ENCODE peak calls at places on chromosomes 2 and 18, in seven cellular contexts. One of them, this sample, is unnamed.
A peak's percentile ranks its signal among the peaks of the same experiment; 100 is the strongest.

GRCh38 chr2:46091004-46091403 is 206.2 kb upstream of the EPAS1 start:
- DNase-seq in stomach: no peak
- DNase-seq in activated T-helper 1 cell treated with anti-CD3 and anti-CD28 coated beads, Interleukin-12 subunit alpha, Interleukin-12 subunit beta, Interleukin-2, Interleukin-4 antibody, amounts not matched to agents 30 ng/mL and 10 ng/mL and 1 ng/mL, durations not matched to agents 14 hours and 24 hours and 36 hours: no peak
- DNase-seq in activated CD8-positive, alpha-beta memory T cell treated with anti-CD3 and anti-CD28 coated beads for 48 hours: no peak
- DNase-seq in fibroblast of lung: no peak
- DNase-seq in activated CD4-positive, alpha-beta T cell treated with anti-CD3 and anti-CD28 coated beads for 4 hours: no peak
- DNase-seq in NCI-H774: no peak
- DNase-seq in this sample: no peak

GRCh38 chr2:39508243-39508642 is 71.2 kb upstream of the MAP4K3 start:
- DNase-seq in stomach: no peak
- DNase-seq in activated T-helper 1 cell treated with anti-CD3 and anti-CD28 coated beads, Interleukin-12 subunit alpha, Interleukin-12 subunit beta, Interleukin-2, Interleukin-4 antibody, amounts not matched to agents 30 ng/mL and 10 ng/mL and 1 ng/mL, durations not matched to agents 14 hours and 24 hours and 36 hours: no peak
- DNase-seq in activated CD8-positive, alpha-beta memory T cell treated with anti-CD3 and anti-CD28 coated beads for 48 hours: no peak
- DNase-seq in fibroblast of lung: peak; percentile 84
- DNase-seq in activated CD4-positive, alpha-beta T cell treated with anti-CD3 and anti-CD28 coated beads for 4 hours: no peak
- DNase-seq in NCI-H774: no peak
- DNase-seq in this sample: no peak

GRCh38 chr2:120522151-120522751 is 176.3 kb downstream of the INHBB start:
- DNase-seq in stomach: no peak
- DNase-seq in activated T-helper 1 cell treated with anti-CD3 and anti-CD28 coated beads, Interleukin-12 subunit alpha, Interleukin-12 subunit beta, Interleukin-2, Interleukin-4 antibody, amounts not matched to agents 30 ng/mL and 10 ng/mL and 1 ng/mL, durations not matched to agents 14 hours and 24 hours and 36 hours: no peak
- DNase-seq in activated CD8-positive, alpha-beta memory T cell treated with anti-CD3 and anti-CD28 coated beads for 48 hours: no peak
- DNase-seq in fibroblast of lung: peak; percentile 74
- DNase-seq in activated CD4-positive, alpha-beta T cell treated with anti-CD3 and anti-CD28 coated beads for 4 hours: no peak
- DNase-seq in NCI-H774: no peak
- DNase-seq in this sample: no peak

GRCh38 chr2:197786010-197786877 is 1.1 kb upstream of the BOLL start:
- DNase-seq in stomach: peak; percentile 56
- DNase-seq in activated T-helper 1 cell treated with anti-CD3 and anti-CD28 coated beads, Interleukin-12 subunit alpha, Interleukin-12 subunit beta, Interleukin-2, Interleukin-4 antibody, amounts not matched to agents 30 ng/mL and 10 ng/mL and 1 ng/mL, durations not matched to agents 14 hours and 24 hours and 36 hours: peak; percentile 52
- DNase-seq in activated CD8-positive, alpha-beta memory T cell treated with anti-CD3 and anti-CD28 coated beads for 48 hours: peak; percentile 51
- DNase-seq in fibroblast of lung: no peak
- DNase-seq in activated CD4-positive, alpha-beta T cell treated with anti-CD3 and anti-CD28 coated beads for 4 hours: peak; percentile 46
- DNase-seq in NCI-H774: no peak
- DNase-seq in this sample: no peak

GRCh38 chr2:41033127-41033526 is 581.2 kb upstream of the SLC8A1 start:
- DNase-seq in stomach: no peak
- DNase-seq in activated T-helper 1 cell treated with anti-CD3 and anti-CD28 coated beads, Interleukin-12 subunit alpha, Interleukin-12 subunit beta, Interleukin-2, Interleukin-4 antibody, amounts not matched to agents 30 ng/mL and 10 ng/mL and 1 ng/mL, durations not matched to agents 14 hours and 24 hours and 36 hours: no peak
- DNase-seq in activated CD8-positive, alpha-beta memory T cell treated with anti-CD3 and anti-CD28 coated beads for 48 hours: no peak
- DNase-seq in fibroblast of lung: no peak
- DNase-seq in activated CD4-positive, alpha-beta T cell treated with anti-CD3 and anti-CD28 coated beads for 4 hours: no peak
- DNase-seq in NCI-H774: no peak
- DNase-seq in this sample: no peak

GRCh38 chr2:231454361-231454791 is 9.9 kb downstream of the NCL start:
- DNase-seq in stomach: no peak
- DNase-seq in activated T-helper 1 cell treated with anti-CD3 and anti-CD28 coated beads, Interleukin-12 subunit alpha, Interleukin-12 subunit beta, Interleukin-2, Interleukin-4 antibody, amounts not matched to agents 30 ng/mL and 10 ng/mL and 1 ng/mL, durations not matched to agents 14 hours and 24 hours and 36 hours: no peak
- DNase-seq in activated CD8-positive, alpha-beta memory T cell treated with anti-CD3 and anti-CD28 coated beads for 48 hours: no peak
- DNase-seq in fibroblast of lung: no peak
- DNase-seq in activated CD4-positive, alpha-beta T cell treated with anti-CD3 and anti-CD28 coated beads for 4 hours: no peak
- DNase-seq in NCI-H774: no peak
- DNase-seq in this sample: no peak

GRCh38 chr2:17620280-17620679 is 79.8 kb downstream of the VSNL1 start:
- DNase-seq in stomach: no peak
- DNase-seq in activated T-helper 1 cell treated with anti-CD3 and anti-CD28 coated beads, Interleukin-12 subunit alpha, Interleukin-12 subunit beta, Interleukin-2, Interleukin-4 antibody, amounts not matched to agents 30 ng/mL and 10 ng/mL and 1 ng/mL, durations not matched to agents 14 hours and 24 hours and 36 hours: no peak
- DNase-seq in activated CD8-positive, alpha-beta memory T cell treated with anti-CD3 and anti-CD28 coated beads for 48 hours: no peak
- DNase-seq in fibroblast of lung: no peak
- DNase-seq in activated CD4-positive, alpha-beta T cell treated with anti-CD3 and anti-CD28 coated beads for 4 hours: no peak
- DNase-seq in NCI-H774: no peak
- DNase-seq in this sample: no peak

GRCh38 chr2:3001595-3002184 is 375.9 kb downstream of the EIPR1 start:
- DNase-seq in stomach: no peak
- DNase-seq in activated T-helper 1 cell treated with anti-CD3 and anti-CD28 coated beads, Interleukin-12 subunit alpha, Interleukin-12 subunit beta, Interleukin-2, Interleukin-4 antibody, amounts not matched to agents 30 ng/mL and 10 ng/mL and 1 ng/mL, durations not matched to agents 14 hours and 24 hours and 36 hours: no peak
- DNase-seq in activated CD8-positive, alpha-beta memory T cell treated with anti-CD3 and anti-CD28 coated beads for 48 hours: no peak
- DNase-seq in fibroblast of lung: no peak
- DNase-seq in activated CD4-positive, alpha-beta T cell treated with anti-CD3 and anti-CD28 coated beads for 4 hours: no peak
- DNase-seq in NCI-H774: no peak
- DNase-seq in this sample: peak; percentile 40

GRCh38 chr2:130152816-130153595 is 8.1 kb upstream of the CCDC74B start:
- DNase-seq in stomach: no peak
- DNase-seq in activated T-helper 1 cell treated with anti-CD3 and anti-CD28 coated beads, Interleukin-12 subunit alpha, Interleukin-12 subunit beta, Interleukin-2, Interleukin-4 antibody, amounts not matched to agents 30 ng/mL and 10 ng/mL and 1 ng/mL, durations not matched to agents 14 hours and 24 hours and 36 hours: no peak
- DNase-seq in activated CD8-positive, alpha-beta memory T cell treated with anti-CD3 and anti-CD28 coated beads for 48 hours: no peak
- DNase-seq in fibroblast of lung: no peak
- DNase-seq in activated CD4-positive, alpha-beta T cell treated with anti-CD3 and anti-CD28 coated beads for 4 hours: no peak
- DNase-seq in NCI-H774: no peak
- DNase-seq in this sample: no peak

GRCh38 chr2:9205963-9206948 is at the start of gene ASAP2:
- DNase-seq in stomach: peak; percentile 79
- DNase-seq in activated T-helper 1 cell treated with anti-CD3 and anti-CD28 coated beads, Interleukin-12 subunit alpha, Interleukin-12 subunit beta, Interleukin-2, Interleukin-4 antibody, amounts not matched to agents 30 ng/mL and 10 ng/mL and 1 ng/mL, durations not matched to agents 14 hours and 24 hours and 36 hours: peak; percentile 34
- DNase-seq in activated CD8-positive, alpha-beta memory T cell treated with anti-CD3 and anti-CD28 coated beads for 48 hours: peak; percentile 6
- DNase-seq in fibroblast of lung: peak; percentile 66
- DNase-seq in activated CD4-positive, alpha-beta T cell treated with anti-CD3 and anti-CD28 coated beads for 4 hours: peak; percentile 19
- DNase-seq in NCI-H774: peak; percentile 74
- DNase-seq in this sample: no peak

GRCh38 chr2:235553291-235553690 is 59.4 kb downstream of the AGAP1 start:
- DNase-seq in stomach: no peak
- DNase-seq in activated T-helper 1 cell treated with anti-CD3 and anti-CD28 coated beads, Interleukin-12 subunit alpha, Interleukin-12 subunit beta, Interleukin-2, Interleukin-4 antibody, amounts not matched to agents 30 ng/mL and 10 ng/mL and 1 ng/mL, durations not matched to agents 14 hours and 24 hours and 36 hours: no peak
- DNase-seq in activated CD8-positive, alpha-beta memory T cell treated with anti-CD3 and anti-CD28 coated beads for 48 hours: no peak
- DNase-seq in fibroblast of lung: no peak
- DNase-seq in activated CD4-positive, alpha-beta T cell treated with anti-CD3 and anti-CD28 coated beads for 4 hours: no peak
- DNase-seq in NCI-H774: no peak
- DNase-seq in this sample: no peak

GRCh38 chr2:112795720-112796119 is 11.4 kb upstream of the IL1A start:
- DNase-seq in stomach: no peak
- DNase-seq in activated T-helper 1 cell treated with anti-CD3 and anti-CD28 coated beads, Interleukin-12 subunit alpha, Interleukin-12 subunit beta, Interleukin-2, Interleukin-4 antibody, amounts not matched to agents 30 ng/mL and 10 ng/mL and 1 ng/mL, durations not matched to agents 14 hours and 24 hours and 36 hours: no peak
- DNase-seq in activated CD8-positive, alpha-beta memory T cell treated with anti-CD3 and anti-CD28 coated beads for 48 hours: no peak
- DNase-seq in fibroblast of lung: no peak
- DNase-seq in activated CD4-positive, alpha-beta T cell treated with anti-CD3 and anti-CD28 coated beads for 4 hours: no peak
- DNase-seq in NCI-H774: no peak
- DNase-seq in this sample: no peak

GRCh38 chr18:24488824-24489493 is 28.5 kb downstream of the HRH4 start:
- DNase-seq in stomach: no peak
- DNase-seq in activated T-helper 1 cell treated with anti-CD3 and anti-CD28 coated beads, Interleukin-12 subunit alpha, Interleukin-12 subunit beta, Interleukin-2, Interleukin-4 antibody, amounts not matched to agents 30 ng/mL and 10 ng/mL and 1 ng/mL, durations not matched to agents 14 hours and 24 hours and 36 hours: no peak
- DNase-seq in activated CD8-positive, alpha-beta memory T cell treated with anti-CD3 and anti-CD28 coated beads for 48 hours: no peak
- DNase-seq in fibroblast of lung: peak; percentile 55
- DNase-seq in activated CD4-positive, alpha-beta T cell treated with anti-CD3 and anti-CD28 coated beads for 4 hours: no peak
- DNase-seq in NCI-H774: peak; percentile 43
- DNase-seq in this sample: peak; percentile 58

GRCh38 chr2:64522843-64523428 is 1.2 kb upstream of the AFTPH start:
- DNase-seq in stomach: peak; percentile 69
- DNase-seq in activated T-helper 1 cell treated with anti-CD3 and anti-CD28 coated beads, Interleukin-12 subunit alpha, Interleukin-12 subunit beta, Interleukin-2, Interleukin-4 antibody, amounts not matched to agents 30 ng/mL and 10 ng/mL and 1 ng/mL, durations not matched to agents 14 hours and 24 hours and 36 hours: peak; percentile 62
- DNase-seq in activated CD8-positive, alpha-beta memory T cell treated with anti-CD3 and anti-CD28 coated beads for 48 hours: peak; percentile 13
- DNase-seq in fibroblast of lung: peak; percentile 91
- DNase-seq in activated CD4-positive, alpha-beta T cell treated with anti-CD3 and anti-CD28 coated beads for 4 hours: peak; percentile 74
- DNase-seq in NCI-H774: peak; percentile 50
- DNase-seq in this sample: peak; percentile 85

GRCh38 chr2:161913865-161914264 is 160.2 kb downstream of the DPP4 start:
- DNase-seq in stomach: no peak
- DNase-seq in activated T-helper 1 cell treated with anti-CD3 and anti-CD28 coated beads, Interleukin-12 subunit alpha, Interleukin-12 subunit beta, Interleukin-2, Interleukin-4 antibody, amounts not matched to agents 30 ng/mL and 10 ng/mL and 1 ng/mL, durations not matched to agents 14 hours and 24 hours and 36 hours: no peak
- DNase-seq in activated CD8-positive, alpha-beta memory T cell treated with anti-CD3 and anti-CD28 coated beads for 48 hours: no peak
- DNase-seq in fibroblast of lung: peak; percentile 46
- DNase-seq in activated CD4-positive, alpha-beta T cell treated with anti-CD3 and anti-CD28 coated beads for 4 hours: no peak
- DNase-seq in NCI-H774: no peak
- DNase-seq in this sample: peak; percentile 38

GRCh38 chr18:78986018-78986481 is 6.4 kb downstream of the SALL3 start:
- DNase-seq in stomach: no peak
- DNase-seq in activated T-helper 1 cell treated with anti-CD3 and anti-CD28 coated beads, Interleukin-12 subunit alpha, Interleukin-12 subunit beta, Interleukin-2, Interleukin-4 antibody, amounts not matched to agents 30 ng/mL and 10 ng/mL and 1 ng/mL, durations not matched to agents 14 hours and 24 hours and 36 hours: no peak
- DNase-seq in activated CD8-positive, alpha-beta memory T cell treated with anti-CD3 and anti-CD28 coated beads for 48 hours: no peak
- DNase-seq in fibroblast of lung: no peak
- DNase-seq in activated CD4-positive, alpha-beta T cell treated with anti-CD3 and anti-CD28 coated beads for 4 hours: no peak
- DNase-seq in NCI-H774: no peak
- DNase-seq in this sample: peak; percentile 83

GRCh38 chr2:166224197-166224596 is 96.4 kb upstream of the SCN1A start:
- DNase-seq in stomach: no peak
- DNase-seq in activated T-helper 1 cell treated with anti-CD3 and anti-CD28 coated beads, Interleukin-12 subunit alpha, Interleukin-12 subunit beta, Interleukin-2, Interleukin-4 antibody, amounts not matched to agents 30 ng/mL and 10 ng/mL and 1 ng/mL, durations not matched to agents 14 hours and 24 hours and 36 hours: no peak
- DNase-seq in activated CD8-positive, alpha-beta memory T cell treated with anti-CD3 and anti-CD28 coated beads for 48 hours: no peak
- DNase-seq in fibroblast of lung: no peak
- DNase-seq in activated CD4-positive, alpha-beta T cell treated with anti-CD3 and anti-CD28 coated beads for 4 hours: no peak
- DNase-seq in NCI-H774: no peak
- DNase-seq in this sample: no peak

GRCh38 chr2:155310589-155310988 is 612.1 kb downstream of the KCNJ3 start:
- DNase-seq in stomach: no peak
- DNase-seq in activated T-helper 1 cell treated with anti-CD3 and anti-CD28 coated beads, Interleukin-12 subunit alpha, Interleukin-12 subunit beta, Interleukin-2, Interleukin-4 antibody, amounts not matched to agents 30 ng/mL and 10 ng/mL and 1 ng/mL, durations not matched to agents 14 hours and 24 hours and 36 hours: no peak
- DNase-seq in activated CD8-positive, alpha-beta memory T cell treated with anti-CD3 and anti-CD28 coated beads for 48 hours: no peak
- DNase-seq in fibroblast of lung: peak; percentile 48
- DNase-seq in activated CD4-positive, alpha-beta T cell treated with anti-CD3 and anti-CD28 coated beads for 4 hours: no peak
- DNase-seq in NCI-H774: peak; percentile 39
- DNase-seq in this sample: peak; percentile 16

GRCh38 chr2:58890865-58891525 is 649.9 kb upstream of the FANCL start:
- DNase-seq in stomach: no peak
- DNase-seq in activated T-helper 1 cell treated with anti-CD3 and anti-CD28 coated beads, Interleukin-12 subunit alpha, Interleukin-12 subunit beta, Interleukin-2, Interleukin-4 antibody, amounts not matched to agents 30 ng/mL and 10 ng/mL and 1 ng/mL, durations not matched to agents 14 hours and 24 hours and 36 hours: no peak
- DNase-seq in activated CD8-positive, alpha-beta memory T cell treated with anti-CD3 and anti-CD28 coated beads for 48 hours: no peak
- DNase-seq in fibroblast of lung: no peak
- DNase-seq in activated CD4-positive, alpha-beta T cell treated with anti-CD3 and anti-CD28 coated beads for 4 hours: no peak
- DNase-seq in NCI-H774: no peak
- DNase-seq in this sample: no peak

GRCh38 chr2:51994123-51994788 is 962.3 kb upstream of the NRXN1 start:
- DNase-seq in stomach: no peak
- DNase-seq in activated T-helper 1 cell treated with anti-CD3 and anti-CD28 coated beads, Interleukin-12 subunit alpha, Interleukin-12 subunit beta, Interleukin-2, Interleukin-4 antibody, amounts not matched to agents 30 ng/mL and 10 ng/mL and 1 ng/mL, durations not matched to agents 14 hours and 24 hours and 36 hours: no peak
- DNase-seq in activated CD8-positive, alpha-beta memory T cell treated with anti-CD3 and anti-CD28 coated beads for 48 hours: no peak
- DNase-seq in fibroblast of lung: no peak
- DNase-seq in activated CD4-positive, alpha-beta T cell treated with anti-CD3 and anti-CD28 coated beads for 4 hours: no peak
- DNase-seq in NCI-H774: no peak
- DNase-seq in this sample: no peak

GRCh38 chr2:182361477-182361876 is 65.4 kb downstream of the PDE1A start:
- DNase-seq in stomach: no peak
- DNase-seq in activated T-helper 1 cell treated with anti-CD3 and anti-CD28 coated beads, Interleukin-12 subunit alpha, Interleukin-12 subunit beta, Interleukin-2, Interleukin-4 antibody, amounts not matched to agents 30 ng/mL and 10 ng/mL and 1 ng/mL, durations not matched to agents 14 hours and 24 hours and 36 hours: no peak
- DNase-seq in activated CD8-positive, alpha-beta memory T cell treated with anti-CD3 and anti-CD28 coated beads for 48 hours: no peak
- DNase-seq in fibroblast of lung: no peak
- DNase-seq in activated CD4-positive, alpha-beta T cell treated with anti-CD3 and anti-CD28 coated beads for 4 hours: no peak
- DNase-seq in NCI-H774: no peak
- DNase-seq in this sample: no peak

GRCh38 chr2:199433204-199433832 is 24.4 kb downstream of the SATB2 start:
- DNase-seq in stomach: no peak
- DNase-seq in activated T-helper 1 cell treated with anti-CD3 and anti-CD28 coated beads, Interleukin-12 subunit alpha, Interleukin-12 subunit beta, Interleukin-2, Interleukin-4 antibody, amounts not matched to agents 30 ng/mL and 10 ng/mL and 1 ng/mL, durations not matched to agents 14 hours and 24 hours and 36 hours: no peak
- DNase-seq in activated CD8-positive, alpha-beta memory T cell treated with anti-CD3 and anti-CD28 coated beads for 48 hours: no peak
- DNase-seq in fibroblast of lung: no peak
- DNase-seq in activated CD4-positive, alpha-beta T cell treated with anti-CD3 and anti-CD28 coated beads for 4 hours: no peak
- DNase-seq in NCI-H774: no peak
- DNase-seq in this sample: no peak

GRCh38 chr2:25098558-25099486 is 56.9 kb downstream of the EFR3B start:
- DNase-seq in stomach: no peak
- DNase-seq in activated T-helper 1 cell treated with anti-CD3 and anti-CD28 coated beads, Interleukin-12 subunit alpha, Interleukin-12 subunit beta, Interleukin-2, Interleukin-4 antibody, amounts not matched to agents 30 ng/mL and 10 ng/mL and 1 ng/mL, durations not matched to agents 14 hours and 24 hours and 36 hours: no peak
- DNase-seq in activated CD8-positive, alpha-beta memory T cell treated with anti-CD3 and anti-CD28 coated beads for 48 hours: no peak
- DNase-seq in fibroblast of lung: peak; percentile 74
- DNase-seq in activated CD4-positive, alpha-beta T cell treated with anti-CD3 and anti-CD28 coated beads for 4 hours: no peak
- DNase-seq in NCI-H774: no peak
- DNase-seq in this sample: peak; percentile 89

GRCh38 chr2:164369416-164369815 is 251.9 kb downstream of the GRB14 start:
- DNase-seq in stomach: no peak
- DNase-seq in activated T-helper 1 cell treated with anti-CD3 and anti-CD28 coated beads, Interleukin-12 subunit alpha, Interleukin-12 subunit beta, Interleukin-2, Interleukin-4 antibody, amounts not matched to agents 30 ng/mL and 10 ng/mL and 1 ng/mL, durations not matched to agents 14 hours and 24 hours and 36 hours: no peak
- DNase-seq in activated CD8-positive, alpha-beta memory T cell treated with anti-CD3 and anti-CD28 coated beads for 48 hours: no peak
- DNase-seq in fibroblast of lung: no peak
- DNase-seq in activated CD4-positive, alpha-beta T cell treated with anti-CD3 and anti-CD28 coated beads for 4 hours: no peak
- DNase-seq in NCI-H774: no peak
- DNase-seq in this sample: no peak

GRCh38 chr18:28793911-28794310 is 617.0 kb upstream of the CDH2 start:
- DNase-seq in stomach: no peak
- DNase-seq in activated T-helper 1 cell treated with anti-CD3 and anti-CD28 coated beads, Interleukin-12 subunit alpha, Interleukin-12 subunit beta, Interleukin-2, Interleukin-4 antibody, amounts not matched to agents 30 ng/mL and 10 ng/mL and 1 ng/mL, durations not matched to agents 14 hours and 24 hours and 36 hours: no peak
- DNase-seq in activated CD8-positive, alpha-beta memory T cell treated with anti-CD3 and anti-CD28 coated beads for 48 hours: no peak
- DNase-seq in fibroblast of lung: peak; percentile 1
- DNase-seq in activated CD4-positive, alpha-beta T cell treated with anti-CD3 and anti-CD28 coated beads for 4 hours: no peak
- DNase-seq in NCI-H774: no peak
- DNase-seq in this sample: no peak

GRCh38 chr2:28276807-28277206 is 115.9 kb upstream of the FOSL2 start:
- DNase-seq in stomach: no peak
- DNase-seq in activated T-helper 1 cell treated with anti-CD3 and anti-CD28 coated beads, Interleukin-12 subunit alpha, Interleukin-12 subunit beta, Interleukin-2, Interleukin-4 antibody, amounts not matched to agents 30 ng/mL and 10 ng/mL and 1 ng/mL, durations not matched to agents 14 hours and 24 hours and 36 hours: no peak
- DNase-seq in activated CD8-positive, alpha-beta memory T cell treated with anti-CD3 and anti-CD28 coated beads for 48 hours: no peak
- DNase-seq in fibroblast of lung: no peak
- DNase-seq in activated CD4-positive, alpha-beta T cell treated with anti-CD3 and anti-CD28 coated beads for 4 hours: no peak
- DNase-seq in NCI-H774: no peak
- DNase-seq in this sample: no peak

GRCh38 chr18:13216092-13216582 is 2.4 kb upstream of the LDLRAD4 start:
- DNase-seq in stomach: peak; percentile 81
- DNase-seq in activated T-helper 1 cell treated with anti-CD3 and anti-CD28 coated beads, Interleukin-12 subunit alpha, Interleukin-12 subunit beta, Interleukin-2, Interleukin-4 antibody, amounts not matched to agents 30 ng/mL and 10 ng/mL and 1 ng/mL, durations not matched to agents 14 hours and 24 hours and 36 hours: peak; percentile 39
- DNase-seq in activated CD8-positive, alpha-beta memory T cell treated with anti-CD3 and anti-CD28 coated beads for 48 hours: no peak
- DNase-seq in fibroblast of lung: peak; percentile 69
- DNase-seq in activated CD4-positive, alpha-beta T cell treated with anti-CD3 and anti-CD28 coated beads for 4 hours: peak; percentile 50
- DNase-seq in NCI-H774: peak; percentile 56
- DNase-seq in this sample: peak; percentile 35

GRCh38 chr18:25365242-25365641 is 13.3 kb upstream of the ZNF521 start:
- DNase-seq in stomach: no peak
- DNase-seq in activated T-helper 1 cell treated with anti-CD3 and anti-CD28 coated beads, Interleukin-12 subunit alpha, Interleukin-12 subunit beta, Interleukin-2, Interleukin-4 antibody, amounts not matched to agents 30 ng/mL and 10 ng/mL and 1 ng/mL, durations not matched to agents 14 hours and 24 hours and 36 hours: no peak
- DNase-seq in activated CD8-positive, alpha-beta memory T cell treated with anti-CD3 and anti-CD28 coated beads for 48 hours: no peak
- DNase-seq in fibroblast of lung: no peak
- DNase-seq in activated CD4-positive, alpha-beta T cell treated with anti-CD3 and anti-CD28 coated beads for 4 hours: no peak
- DNase-seq in NCI-H774: no peak
- DNase-seq in this sample: no peak

GRCh38 chr18:71022389-71022788 is 733.5 kb downstream of the SOCS6 start:
- DNase-seq in stomach: no peak
- DNase-seq in activated T-helper 1 cell treated with anti-CD3 and anti-CD28 coated beads, Interleukin-12 subunit alpha, Interleukin-12 subunit beta, Interleukin-2, Interleukin-4 antibody, amounts not matched to agents 30 ng/mL and 10 ng/mL and 1 ng/mL, durations not matched to agents 14 hours and 24 hours and 36 hours: no peak
- DNase-seq in activated CD8-positive, alpha-beta memory T cell treated with anti-CD3 and anti-CD28 coated beads for 48 hours: no peak
- DNase-seq in fibroblast of lung: no peak
- DNase-seq in activated CD4-positive, alpha-beta T cell treated with anti-CD3 and anti-CD28 coated beads for 4 hours: no peak
- DNase-seq in NCI-H774: no peak
- DNase-seq in this sample: no peak

GRCh38 chr2:20565101-20565622 is 85.7 kb downstream of the HS1BP3 start:
- DNase-seq in stomach: no peak
- DNase-seq in activated T-helper 1 cell treated with anti-CD3 and anti-CD28 coated beads, Interleukin-12 subunit alpha, Interleukin-12 subunit beta, Interleukin-2, Interleukin-4 antibody, amounts not matched to agents 30 ng/mL and 10 ng/mL and 1 ng/mL, durations not matched to agents 14 hours and 24 hours and 36 hours: no peak
- DNase-seq in activated CD8-positive, alpha-beta memory T cell treated with anti-CD3 and anti-CD28 coated beads for 48 hours: no peak
- DNase-seq in fibroblast of lung: no peak
- DNase-seq in activated CD4-positive, alpha-beta T cell treated with anti-CD3 and anti-CD28 coated beads for 4 hours: no peak
- DNase-seq in NCI-H774: no peak
- DNase-seq in this sample: no peak

GRCh38 chr2:145653553-145653952 is 1133.6 kb upstream of the ZEB2 start:
- DNase-seq in stomach: no peak
- DNase-seq in activated T-helper 1 cell treated with anti-CD3 and anti-CD28 coated beads, Interleukin-12 subunit alpha, Interleukin-12 subunit beta, Interleukin-2, Interleukin-4 antibody, amounts not matched to agents 30 ng/mL and 10 ng/mL and 1 ng/mL, durations not matched to agents 14 hours and 24 hours and 36 hours: no peak
- DNase-seq in activated CD8-positive, alpha-beta memory T cell treated with anti-CD3 and anti-CD28 coated beads for 48 hours: no peak
- DNase-seq in fibroblast of lung: no peak
- DNase-seq in activated CD4-positive, alpha-beta T cell treated with anti-CD3 and anti-CD28 coated beads for 4 hours: no peak
- DNase-seq in NCI-H774: no peak
- DNase-seq in this sample: no peak